ENCODE peak calls at places on chromosomes 12 and 14, in five cellular contexts. G is HCT116, K is neural progenitor cell, U is endothelial cell of umbilical vein, W is left ventricle myocardium inferior. V is an unnamed sample.

GRCh38 chr12:54017027-54017788 is 8.4 kb downstream of the HOXC8 start:
- DNase-seq in G (no peak), K (peak), U (no peak), W (no peak), V (no peak)

GRCh38 chr12:34396006-34396860 is 373.9 kb downstream of the ALG10 start:
- DNase-seq in G (no peak), K (no peak), U (no peak), W (peak), V (peak)

GRCh38 chr12:110582286-110583136 is 607 bp downstream of the PPTC7 start:
- DNase-seq in G (no peak), K (peak), U (peak), W (peak), V (peak)

GRCh38 chr12:4227046-4227445 is 46.5 kb upstream of the CCND2 start:
- DNase-seq in G (no peak), K (no peak), U (no peak), W (no peak), V (no peak)

GRCh38 chr12:51793201-51793600 is 55.3 kb downstream of the FIGNL2 start:
- DNase-seq in G (no peak), K (no peak), U (no peak), W (no peak), V (no peak)

GRCh38 chr14:54776361-54777001 is 126.1 kb downstream of the GCH1 start:
- DNase-seq in G (no peak), K (no peak), U (no peak), W (peak), V (no peak)

GRCh38 chr12:11622774-11623375 is 26.6 kb upstream of the ETV6 start:
- DNase-seq in G (no peak), K (no peak), U (no peak), W (no peak), V (no peak)

GRCh38 chr12:105783983-105784947 is 354.5 kb downstream of the NUAK1 start:
- DNase-seq in G (no peak), K (no peak), U (no peak), W (no peak), V (no peak)

GRCh38 chr14:61460853-61461611 is 139.7 kb downstream of the PRKCH start:
- DNase-seq in G (no peak), K (no peak), U (peak), W (no peak), V (peak)

GRCh38 chr12:39574785-39575497 is 44.7 kb downstream of the ABCD2 start:
- DNase-seq in G (no peak), K (no peak), U (no peak), W (no peak), V (no peak)

GRCh38 chr12:13165578-13166120 is 30.9 kb upstream of the EMP1 start:
- DNase-seq in G (peak), K (no peak), U (peak), W (peak), V (peak)
- H3K27ac ChIP-seq in G (peak), K (no peak), U (peak), W (no peak), V (no peak)

DNA sequence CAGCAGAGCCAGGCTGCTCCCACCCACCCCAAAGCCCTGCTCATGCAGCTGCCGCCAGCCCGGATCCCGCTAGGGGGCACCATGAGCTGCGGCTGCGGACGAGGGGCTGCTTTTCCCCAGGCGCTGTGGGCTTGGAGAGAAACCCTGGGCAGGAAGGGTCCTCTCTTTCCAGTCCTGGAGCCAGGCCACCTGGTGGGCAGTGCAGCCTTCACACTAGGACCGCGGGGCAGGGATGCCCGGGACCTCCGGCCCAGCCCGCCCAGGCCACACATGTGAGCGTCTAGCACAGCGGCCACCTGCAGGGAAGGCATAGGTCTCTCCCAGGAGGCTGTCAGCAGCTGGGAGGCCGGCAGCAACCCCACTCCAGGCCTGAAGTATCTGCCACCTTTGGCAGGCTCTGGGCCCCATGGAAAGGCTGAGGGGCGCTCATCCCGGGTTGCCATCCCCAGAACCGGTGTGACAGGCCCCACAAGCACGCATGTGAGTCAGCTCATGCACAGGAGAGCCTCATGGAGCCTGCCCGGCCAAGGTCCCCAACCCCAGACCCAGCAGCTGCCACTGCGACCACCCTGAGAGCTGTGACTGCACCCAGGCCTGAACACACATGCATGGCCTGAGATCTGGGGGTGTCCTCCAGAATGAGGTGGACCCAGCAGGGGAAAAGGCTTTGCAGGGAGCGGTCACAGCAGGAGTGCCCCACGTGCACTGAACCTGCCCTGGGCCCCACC is 280.0 kb upstream of the RTL1 start:
- DNase-seq in G (no peak), K (peak), U (peak), W (no peak), V (peak)
- TF ChIP-seq CTCF in G (no peak), K (peak), U (peak), W (peak), V (no peak)

DNA sequence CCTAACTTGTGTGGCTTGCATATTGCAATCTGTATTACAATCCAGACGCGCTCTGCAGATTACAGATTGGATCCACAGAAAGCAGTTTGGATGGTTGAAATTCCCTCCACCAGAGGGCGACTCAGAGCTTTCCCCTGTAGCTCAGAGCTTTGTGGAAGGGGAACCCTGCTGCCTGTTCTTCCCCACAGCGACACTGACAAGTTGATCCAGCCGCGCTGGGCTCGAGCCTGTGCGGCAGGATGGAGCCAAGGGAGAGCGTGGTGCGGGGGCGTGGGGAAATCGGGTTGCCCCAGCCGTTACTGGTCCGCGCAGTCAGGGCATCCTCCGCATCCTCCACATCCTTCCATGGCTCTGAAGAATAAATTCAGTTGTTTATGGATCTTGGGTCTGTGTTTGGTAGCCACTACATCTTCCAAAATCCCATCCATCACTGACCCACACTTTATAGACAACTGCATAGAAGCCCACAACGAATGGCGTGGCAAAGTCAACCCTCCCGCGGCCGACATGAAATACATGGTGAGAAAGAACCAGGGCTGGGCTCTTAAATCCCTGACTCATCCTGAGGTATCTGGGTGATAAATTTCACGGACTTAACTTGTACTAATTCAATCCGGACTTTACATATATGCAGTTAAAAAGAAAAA is at the start of gene GLIPR1L1:
- DNase-seq in G (peak), K (peak), U (peak), W (peak), V (peak)
- H3K27ac ChIP-seq in G (peak), K (no peak), U (no peak), W (peak), V (no peak)

DNA sequence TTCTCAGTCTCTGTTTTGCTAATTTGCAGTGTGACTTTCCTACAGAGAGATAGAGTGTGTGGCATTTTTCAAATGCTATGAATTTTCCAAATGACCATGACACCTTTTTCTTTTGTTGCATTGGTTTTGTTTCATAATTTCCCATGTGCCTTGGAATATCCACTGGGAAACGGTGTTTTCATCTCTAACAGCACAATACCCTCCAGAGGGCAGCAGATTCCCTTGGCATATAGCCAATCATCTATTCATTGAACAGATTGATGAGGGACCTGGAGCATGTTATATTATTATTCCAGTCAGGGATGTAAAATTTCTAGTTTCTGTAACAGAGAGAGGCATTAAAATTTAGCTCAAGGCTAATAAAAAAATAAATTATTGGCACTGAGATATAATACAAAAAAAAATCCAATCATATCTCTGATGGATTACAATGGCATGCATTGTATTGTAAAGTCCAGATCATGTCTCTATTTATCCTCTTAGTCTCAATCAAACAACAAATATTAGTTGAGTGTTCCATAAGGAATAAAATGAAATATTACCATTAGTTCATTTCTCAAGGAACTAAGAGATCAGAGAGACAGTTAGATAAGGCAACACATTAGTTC is 29.6 kb upstream of the NTN4 start:
- DNase-seq in G (peak), K (peak), U (peak), W (no peak), V (peak)
- TF ChIP-seq CTCF in G (peak), K (peak), U (peak), W (peak), V (peak)

GRCh38 chr14:68358500-68358899 is 434.4 kb downstream of the ZFP36L1 start:
- DNase-seq in G (no peak), K (no peak), U (no peak), W (no peak), V (no peak)

GRCh38 chr14:68361231-68361630 is 431.6 kb downstream of the ZFP36L1 start:
- DNase-seq in G (no peak), K (no peak), U (peak), W (no peak), V (no peak)

GRCh38 chr14:68358978-68359861 is 433.6 kb downstream of the ZFP36L1 start:
- DNase-seq in G (no peak), K (peak), U (no peak), W (no peak), V (peak)

GRCh38 chr14:68362841-68363240 is 430.0 kb downstream of the ZFP36L1 start:
- DNase-seq in G (no peak), K (no peak), U (no peak), W (no peak), V (no peak)

GRCh38 chr14:68359862-68360552 is 432.9 kb downstream of the ZFP36L1 start:
- DNase-seq in G (peak), K (no peak), U (no peak), W (peak), V (peak)
- H3K27ac ChIP-seq in G (peak), K (no peak), U (no peak), W (peak), V (peak)

GRCh38 chr12:26252946-26253345 is 57.6 kb downstream of the SSPN start:
- DNase-seq in G (no peak), K (no peak), U (no peak), W (no peak), V (no peak)
- TF ChIP-seq CTCF in G (no peak), K (no peak), U (no peak), W (no peak), V (no peak)

GRCh38 chr14:23359167-23359626 is 5.8 kb downstream of the EFS start:
- DNase-seq in G (no peak), K (no peak), U (no peak), W (no peak), V (no peak)
- H3K27ac ChIP-seq in G (no peak), K (peak), U (no peak), W (no peak), V (no peak)

DNA sequence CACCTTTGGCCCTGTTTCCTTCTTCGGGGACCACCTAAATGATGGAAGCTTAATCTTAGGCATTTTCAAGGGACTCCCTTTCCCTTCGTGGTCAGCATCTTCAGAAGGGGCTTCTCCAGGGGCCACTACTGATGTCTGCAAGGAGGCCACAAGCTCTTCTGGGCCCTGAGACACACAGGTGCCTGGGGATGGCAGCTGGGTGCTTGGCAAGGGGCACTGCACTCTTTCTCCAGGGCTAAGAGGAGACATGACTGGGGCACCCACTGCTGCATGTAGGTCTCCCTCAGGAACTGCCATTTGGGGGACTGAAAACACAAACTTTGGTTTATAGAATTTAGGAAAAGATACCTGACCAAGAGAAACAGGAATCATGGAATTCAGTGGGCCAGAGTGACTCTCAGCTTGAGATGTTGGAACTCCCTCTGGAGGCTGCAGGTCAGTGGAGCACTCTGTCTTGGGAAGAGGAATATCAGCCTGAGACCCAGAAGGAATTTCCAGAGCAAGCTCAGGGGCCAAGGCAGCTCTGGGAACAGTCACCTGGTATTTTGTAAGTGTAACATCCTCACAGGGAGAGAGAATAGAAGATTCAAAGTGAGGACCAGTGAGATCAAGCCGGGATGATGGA is 16.0 kb downstream of the PLD4 start:
- DNase-seq in G (no peak), K (peak), U (no peak), W (no peak), V (no peak)
- TF ChIP-seq CTCF in G (peak), K (peak), U (peak), W (no peak), V (no peak)